ENCODE peak calls at places on chromosome 7, in four cellular contexts. S is WTC11, X is K562, W is HepG2. U is an unnamed sample.

GRCh38 chr7:75740846-75741497 is 2.2 kb upstream of the HIP1 start:
- DNase-seq in S (peak), W (peak), X (peak), U (no peak)

GRCh38 chr7:78134256-78134655 is 335.7 kb downstream of the PHTF2 start:
- DNase-seq in W (peak), S (no peak), X (peak), U (peak)

GRCh38 chr7:116672596-116673503 is 854 bp downstream of the MET start:
- DNase-seq in S (peak), X (no peak), W (peak), U (peak)

GRCh38 chr7:33882040-33882800 is 23.1 kb upstream of the BMPER start:
- DNase-seq in W (no peak), X (no peak), S (no peak), U (no peak)

GRCh38 chr7:87712571-87712970 is 84.4 kb downstream of the RUNDC3B start:
- DNase-seq in W (no peak), S (no peak), X (no peak), U (no peak)

GRCh38 chr7:119969054-119969453 is 303.9 kb upstream of the KCND2 start:
- DNase-seq in X (no peak), W (no peak), S (no peak), U (no peak)

GRCh38 chr7:100837099-100837836 is 9.9 kb upstream of the EPHB4 start:
- DNase-seq in S (peak), X (peak), W (no peak), U (peak)

GRCh38 chr7:86558680-86559079 is 85.0 kb upstream of the GRM3 start:
- DNase-seq in X (no peak), S (no peak), W (no peak), U (no peak)

GRCh38 chr7:155289107-155289506 is 8.6 kb upstream of the INSIG1 start:
- DNase-seq in S (no peak), W (no peak), X (no peak), U (no peak)

GRCh38 chr7:123772652-123773051 is 23.8 kb upstream of the WASL start:
- DNase-seq in S (no peak), W (no peak), X (no peak), U (no peak)

GRCh38 chr7:70372768-70373241 is 759.1 kb upstream of the GALNT17 start:
- DNase-seq in W (no peak), X (no peak), S (no peak), U (peak)

GRCh38 chr7:30212720-30213119 is 71.7 kb upstream of the ZNRF2 start:
- DNase-seq in W (peak), S (no peak), X (no peak), U (no peak)

GRCh38 chr7:50356212-50356944 is 51.9 kb downstream of the IKZF1 start:
- DNase-seq in W (no peak), S (no peak), X (peak), U (no peak)
- TF ChIP-seq ELF4 in W (no peak), S (no peak), X (peak), U (no peak)

DNA sequence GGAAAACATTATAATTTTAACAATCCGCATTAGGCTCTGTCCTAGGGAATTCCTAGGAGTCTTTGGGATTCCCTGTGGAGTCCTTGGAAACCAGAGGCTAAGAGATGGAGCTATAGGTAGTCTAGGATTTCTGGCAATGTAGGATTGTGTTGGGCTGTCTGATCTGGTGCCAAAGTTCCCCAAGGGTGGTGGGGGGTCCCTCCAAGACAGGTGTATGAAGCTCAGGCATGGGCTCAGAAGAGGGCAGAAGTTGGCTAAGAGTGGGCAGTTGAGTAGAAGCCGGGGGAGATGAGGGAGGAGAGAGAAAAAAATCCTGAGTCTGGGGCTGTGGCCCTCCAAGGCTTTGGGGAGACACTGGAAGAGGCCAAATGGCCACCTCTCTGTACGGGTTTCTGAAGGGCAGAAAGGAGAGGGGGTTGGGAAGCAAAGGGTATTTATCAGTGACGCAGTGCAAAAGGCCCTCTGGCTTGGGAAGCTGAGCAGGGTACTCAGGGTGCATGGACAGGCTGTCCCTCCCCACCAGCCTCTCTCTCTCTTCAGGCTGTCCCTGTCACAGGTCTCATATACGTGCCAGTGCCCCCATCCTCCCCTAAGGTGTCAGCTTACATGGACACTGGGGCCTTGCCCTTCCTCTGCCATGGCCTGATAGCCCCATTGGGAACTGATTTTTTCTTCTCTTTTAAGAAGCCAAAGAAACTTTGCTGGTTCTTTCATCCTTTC is 923 bp downstream of the HOXA6 start:
- DNase-seq in W (no peak), X (no peak), S (no peak), U (no peak)
- TF ChIP-seq ELF4 in W (no peak), X (no peak), S (no peak), U (peak)

DNA sequence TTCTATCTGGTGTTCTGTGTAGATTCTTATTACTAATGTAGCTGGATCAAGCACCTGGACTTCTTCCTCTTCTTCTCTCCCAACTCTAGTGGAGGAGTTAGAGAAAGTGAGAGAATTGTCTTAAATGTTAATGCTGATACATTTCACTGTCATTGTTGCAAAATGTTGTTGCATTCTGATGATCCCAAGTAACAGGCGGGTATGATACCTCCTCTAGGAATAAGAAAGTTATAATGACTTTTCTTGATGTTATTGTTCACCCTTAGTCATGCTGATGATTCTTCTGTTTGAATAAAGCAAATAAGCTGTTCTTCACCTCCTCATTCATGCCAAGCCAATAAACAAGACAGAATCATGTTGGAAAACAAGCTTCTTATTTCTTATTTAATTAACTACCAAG is 9.1 kb downstream of the CHRM2 start:
- DNase-seq in X (no peak), W (no peak), S (no peak), U (no peak)
- TF ChIP-seq ELF4 in X (no peak), W (no peak), S (no peak), U (no peak)

GRCh38 chr7:156466262-156466661 is 174.3 kb upstream of the RNF32 start:
- DNase-seq in X (no peak), S (no peak), W (no peak), U (peak)
- TF ChIP-seq ELF4 in X (no peak), S (no peak), W (no peak), U (no peak)